ENCODE peak calls at places on chromosomes 4 and X, in ten cellular contexts. One of them, this sample, is unnamed.

GRCh38 chrX:107348990-107349389 is 100.5 kb upstream of the FRMPD3 start:
- DNase-seq in neural crest cell: no peak
- DNase-seq in CD8-positive, alpha-beta memory T cell: no peak
- DNase-seq in hippocampal formation: no peak
- DNase-seq in EL: no peak
- DNase-seq in HS-5: no peak
- DNase-seq in posterior cingulate gyrus: no peak
- DNase-seq in HTR-8/SVneo: no peak
- DNase-seq in left ventricle myocardium superior: no peak
- DNase-seq in COR-L47: no peak
- DNase-seq in this sample: no peak

GRCh38 chr4:6825403-6825802 is 42.9 kb downstream of the KIAA0232 start:
- DNase-seq in neural crest cell: no peak
- DNase-seq in CD8-positive, alpha-beta memory T cell: no peak
- DNase-seq in hippocampal formation: no peak
- DNase-seq in COR-L47: no peak
- DNase-seq in HTR-8/SVneo: no peak
- DNase-seq in EL: no peak
- DNase-seq in HS-5: no peak
- DNase-seq in left ventricle myocardium superior: no peak
- DNase-seq in posterior cingulate gyrus: no peak
- DNase-seq in this sample: no peak

GRCh38 chr4:13248621-13249298 is 235.4 kb downstream of the RAB28 start:
- DNase-seq in CD8-positive, alpha-beta memory T cell: no peak
- DNase-seq in EL: peak
- DNase-seq in posterior cingulate gyrus: no peak
- DNase-seq in hippocampal formation: no peak
- DNase-seq in COR-L47: peak
- DNase-seq in neural crest cell: no peak
- DNase-seq in HS-5: no peak
- DNase-seq in left ventricle myocardium superior: no peak
- DNase-seq in HTR-8/SVneo: no peak
- DNase-seq in this sample: no peak

GRCh38 chr4:123546123-123546654 is 149.6 kb downstream of the SPRY1 start:
- DNase-seq in COR-L47: no peak
- DNase-seq in HTR-8/SVneo: no peak
- DNase-seq in hippocampal formation: no peak
- DNase-seq in posterior cingulate gyrus: no peak
- DNase-seq in EL: no peak
- DNase-seq in HS-5: no peak
- DNase-seq in neural crest cell: no peak
- DNase-seq in left ventricle myocardium superior: no peak
- DNase-seq in CD8-positive, alpha-beta memory T cell: no peak
- DNase-seq in this sample: no peak

GRCh38 chr4:114599231-114600065 is 841 bp downstream of the UGT8 start:
- DNase-seq in HS-5: no peak
- DNase-seq in COR-L47: peak
- DNase-seq in hippocampal formation: no peak
- DNase-seq in EL: no peak
- DNase-seq in CD8-positive, alpha-beta memory T cell: no peak
- DNase-seq in neural crest cell: peak
- DNase-seq in left ventricle myocardium superior: no peak
- DNase-seq in HTR-8/SVneo: peak
- DNase-seq in posterior cingulate gyrus: peak
- DNase-seq in this sample: no peak

GRCh38 chr4:56728512-56728911 is 47.4 kb upstream of the HOPX start:
- DNase-seq in HTR-8/SVneo: peak
- DNase-seq in HS-5: peak
- DNase-seq in left ventricle myocardium superior: peak
- DNase-seq in hippocampal formation: no peak
- DNase-seq in neural crest cell: no peak
- DNase-seq in EL: peak
- DNase-seq in posterior cingulate gyrus: no peak
- DNase-seq in COR-L47: no peak
- DNase-seq in CD8-positive, alpha-beta memory T cell: no peak
- DNase-seq in this sample: peak

GRCh38 chr4:6419452-6420028 is 52.9 kb downstream of the PPP2R2C start:
- DNase-seq in EL: no peak
- DNase-seq in HS-5: no peak
- DNase-seq in hippocampal formation: peak
- DNase-seq in HTR-8/SVneo: no peak
- DNase-seq in neural crest cell: no peak
- DNase-seq in left ventricle myocardium superior: no peak
- DNase-seq in COR-L47: no peak
- DNase-seq in CD8-positive, alpha-beta memory T cell: no peak
- DNase-seq in posterior cingulate gyrus: peak
- DNase-seq in this sample: no peak

GRCh38 chr4:27006247-27006603 is 145.6 kb downstream of the STIM2 start:
- DNase-seq in hippocampal formation: no peak
- DNase-seq in left ventricle myocardium superior: no peak
- DNase-seq in EL: peak
- DNase-seq in CD8-positive, alpha-beta memory T cell: no peak
- DNase-seq in posterior cingulate gyrus: no peak
- DNase-seq in neural crest cell: no peak
- DNase-seq in HS-5: no peak
- DNase-seq in COR-L47: no peak
- DNase-seq in HTR-8/SVneo: no peak
- DNase-seq in this sample: no peak

GRCh38 chr4:52368895-52369294 is 290.2 kb downstream of the USP46 start:
- DNase-seq in posterior cingulate gyrus: no peak
- DNase-seq in neural crest cell: no peak
- DNase-seq in CD8-positive, alpha-beta memory T cell: no peak
- DNase-seq in EL: no peak
- DNase-seq in left ventricle myocardium superior: no peak
- DNase-seq in HS-5: no peak
- DNase-seq in COR-L47: peak
- DNase-seq in HTR-8/SVneo: no peak
- DNase-seq in hippocampal formation: no peak
- DNase-seq in this sample: peak

GRCh38 chrX:46588263-46588662 is 14.7 kb downstream of the CHST7 start:
- DNase-seq in COR-L47: no peak
- DNase-seq in CD8-positive, alpha-beta memory T cell: no peak
- DNase-seq in HTR-8/SVneo: no peak
- DNase-seq in left ventricle myocardium superior: peak
- DNase-seq in hippocampal formation: no peak
- DNase-seq in posterior cingulate gyrus: no peak
- DNase-seq in EL: peak
- DNase-seq in HS-5: no peak
- DNase-seq in neural crest cell: no peak
- DNase-seq in this sample: no peak

GRCh38 chr4:36237366-36238353 is 6.7 kb downstream of the ARAP2 start:
- DNase-seq in HS-5: no peak
- DNase-seq in EL: no peak
- DNase-seq in HTR-8/SVneo: no peak
- DNase-seq in hippocampal formation: no peak
- DNase-seq in neural crest cell: no peak
- DNase-seq in COR-L47: no peak
- DNase-seq in posterior cingulate gyrus: no peak
- DNase-seq in left ventricle myocardium superior: no peak
- DNase-seq in CD8-positive, alpha-beta memory T cell: no peak
- DNase-seq in this sample: no peak

GRCh38 chrX:84487365-84488353 is 14.6 kb downstream of the HDX start:
- DNase-seq in EL: no peak
- DNase-seq in HS-5: no peak
- DNase-seq in left ventricle myocardium superior: no peak
- DNase-seq in hippocampal formation: no peak
- DNase-seq in HTR-8/SVneo: no peak
- DNase-seq in COR-L47: no peak
- DNase-seq in posterior cingulate gyrus: no peak
- DNase-seq in CD8-positive, alpha-beta memory T cell: no peak
- DNase-seq in neural crest cell: no peak
- DNase-seq in this sample: no peak

GRCh38 chr4:21827575-21827974 is 121.0 kb downstream of the KCNIP4 start:
- DNase-seq in CD8-positive, alpha-beta memory T cell: no peak
- DNase-seq in posterior cingulate gyrus: no peak
- DNase-seq in HTR-8/SVneo: no peak
- DNase-seq in neural crest cell: no peak
- DNase-seq in hippocampal formation: no peak
- DNase-seq in EL: no peak
- DNase-seq in HS-5: no peak
- DNase-seq in left ventricle myocardium superior: no peak
- DNase-seq in COR-L47: no peak
- DNase-seq in this sample: no peak

GRCh38 chr4:100574607-100575006 is 56.8 kb upstream of the EMCN start:
- DNase-seq in left ventricle myocardium superior: no peak
- DNase-seq in EL: no peak
- DNase-seq in HTR-8/SVneo: no peak
- DNase-seq in HS-5: no peak
- DNase-seq in hippocampal formation: peak
- DNase-seq in posterior cingulate gyrus: no peak
- DNase-seq in COR-L47: no peak
- DNase-seq in CD8-positive, alpha-beta memory T cell: no peak
- DNase-seq in neural crest cell: no peak
- DNase-seq in this sample: no peak

GRCh38 chr4:7675136-7675535 is 240.4 kb upstream of the PSAPL1 start:
- DNase-seq in posterior cingulate gyrus: peak
- DNase-seq in hippocampal formation: no peak
- DNase-seq in EL: no peak
- DNase-seq in neural crest cell: no peak
- DNase-seq in HTR-8/SVneo: no peak
- DNase-seq in HS-5: no peak
- DNase-seq in CD8-positive, alpha-beta memory T cell: no peak
- DNase-seq in COR-L47: no peak
- DNase-seq in left ventricle myocardium superior: peak
- DNase-seq in this sample: no peak

GRCh38 chr4:95264843-95265242 is 283.9 kb downstream of the UNC5C start:
- DNase-seq in COR-L47: no peak
- DNase-seq in EL: no peak
- DNase-seq in hippocampal formation: no peak
- DNase-seq in left ventricle myocardium superior: no peak
- DNase-seq in HS-5: no peak
- DNase-seq in HTR-8/SVneo: no peak
- DNase-seq in CD8-positive, alpha-beta memory T cell: no peak
- DNase-seq in neural crest cell: no peak
- DNase-seq in posterior cingulate gyrus: no peak
- DNase-seq in this sample: no peak

GRCh38 chr4:152535903-152536544 is at the start of gene FBXW7:
- DNase-seq in neural crest cell: peak
- DNase-seq in EL: peak
- DNase-seq in COR-L47: peak
- DNase-seq in HTR-8/SVneo: peak
- DNase-seq in CD8-positive, alpha-beta memory T cell: peak
- DNase-seq in hippocampal formation: peak
- DNase-seq in left ventricle myocardium superior: peak
- DNase-seq in posterior cingulate gyrus: peak
- DNase-seq in HS-5: peak
- DNase-seq in this sample: peak

GRCh38 chr4:82172186-82172585 is 201.6 kb downstream of the HNRNPD start:
- DNase-seq in hippocampal formation: no peak
- DNase-seq in CD8-positive, alpha-beta memory T cell: no peak
- DNase-seq in HS-5: no peak
- DNase-seq in EL: no peak
- DNase-seq in HTR-8/SVneo: no peak
- DNase-seq in COR-L47: no peak
- DNase-seq in posterior cingulate gyrus: no peak
- DNase-seq in neural crest cell: no peak
- DNase-seq in left ventricle myocardium superior: no peak
- DNase-seq in this sample: no peak

GRCh38 chr4:4533461-4534169 is 8.2 kb downstream of the STX18 start:
- DNase-seq in neural crest cell: no peak
- DNase-seq in HS-5: no peak
- DNase-seq in CD8-positive, alpha-beta memory T cell: no peak
- DNase-seq in posterior cingulate gyrus: no peak
- DNase-seq in left ventricle myocardium superior: no peak
- DNase-seq in COR-L47: no peak
- DNase-seq in EL: no peak
- DNase-seq in hippocampal formation: no peak
- DNase-seq in HTR-8/SVneo: no peak
- DNase-seq in this sample: no peak

GRCh38 chr4:100348472-100348871 is 158.2 kb upstream of the DDIT4L start:
- DNase-seq in CD8-positive, alpha-beta memory T cell: no peak
- DNase-seq in HS-5: peak
- DNase-seq in EL: peak
- DNase-seq in hippocampal formation: no peak
- DNase-seq in left ventricle myocardium superior: no peak
- DNase-seq in HTR-8/SVneo: no peak
- DNase-seq in neural crest cell: no peak
- DNase-seq in COR-L47: no peak
- DNase-seq in posterior cingulate gyrus: no peak
- DNase-seq in this sample: no peak

GRCh38 chr4:19776021-19776459 is 475.7 kb upstream of the SLIT2 start:
- DNase-seq in neural crest cell: no peak
- DNase-seq in COR-L47: no peak
- DNase-seq in HTR-8/SVneo: peak
- DNase-seq in posterior cingulate gyrus: no peak
- DNase-seq in left ventricle myocardium superior: no peak
- DNase-seq in EL: peak
- DNase-seq in HS-5: peak
- DNase-seq in CD8-positive, alpha-beta memory T cell: no peak
- DNase-seq in hippocampal formation: no peak
- DNase-seq in this sample: no peak

GRCh38 chr4:112075129-112075753 is 70.0 kb upstream of the FAM241A start:
- DNase-seq in HTR-8/SVneo: peak
- DNase-seq in COR-L47: peak
- DNase-seq in left ventricle myocardium superior: no peak
- DNase-seq in neural crest cell: peak
- DNase-seq in EL: peak
- DNase-seq in hippocampal formation: no peak
- DNase-seq in posterior cingulate gyrus: no peak
- DNase-seq in HS-5: peak
- DNase-seq in CD8-positive, alpha-beta memory T cell: no peak
- DNase-seq in this sample: peak

GRCh38 chrX:119095936-119096335 is 23.1 kb downstream of the CT47C1 start:
- DNase-seq in EL: no peak
- DNase-seq in posterior cingulate gyrus: no peak
- DNase-seq in neural crest cell: no peak
- DNase-seq in CD8-positive, alpha-beta memory T cell: no peak
- DNase-seq in COR-L47: no peak
- DNase-seq in HTR-8/SVneo: no peak
- DNase-seq in HS-5: no peak
- DNase-seq in left ventricle myocardium superior: no peak
- DNase-seq in hippocampal formation: no peak
- DNase-seq in this sample: no peak

GRCh38 chrX:11558972-11559371 is 106.7 kb downstream of the ARHGAP6 start:
- DNase-seq in left ventricle myocardium superior: no peak
- DNase-seq in COR-L47: no peak
- DNase-seq in HS-5: no peak
- DNase-seq in posterior cingulate gyrus: no peak
- DNase-seq in EL: no peak
- DNase-seq in neural crest cell: no peak
- DNase-seq in HTR-8/SVneo: no peak
- DNase-seq in hippocampal formation: no peak
- DNase-seq in CD8-positive, alpha-beta memory T cell: peak
- DNase-seq in this sample: no peak

GRCh38 chr4:75930152-75930551 is 10.7 kb downstream of the NAAA start:
- DNase-seq in left ventricle myocardium superior: no peak
- DNase-seq in hippocampal formation: no peak
- DNase-seq in neural crest cell: no peak
- DNase-seq in HS-5: no peak
- DNase-seq in CD8-positive, alpha-beta memory T cell: no peak
- DNase-seq in HTR-8/SVneo: no peak
- DNase-seq in EL: no peak
- DNase-seq in COR-L47: no peak
- DNase-seq in posterior cingulate gyrus: no peak
- DNase-seq in this sample: no peak